ENCODE peak calls at places on chromosome 1, in six cellular contexts. One of them, this sample, is unnamed.
A peak's percentile ranks its signal among the peaks of the same experiment; 100 is the strongest.

GRCh38 chr1:44327679-44328491 is 27.2 kb downstream of the ERI3 start:
- DNase-seq in GM12891: no peak
- DNase-seq in HCT116: peak; percentile 96
- DNase-seq in IMR-90: peak; percentile 100
- DNase-seq in tibial nerve: peak; percentile 95
- DNase-seq in ovary: peak; percentile 75
- DNase-seq in this sample: peak; percentile 91

GRCh38 chr1:156572663-156573018 is 276 bp upstream of the IQGAP3 start:
- DNase-seq in GM12891: no peak
- DNase-seq in HCT116: no peak
- DNase-seq in IMR-90: no peak
- DNase-seq in tibial nerve: no peak
- DNase-seq in ovary: no peak
- DNase-seq in this sample: no peak

GRCh38 chr1:100423832-100424337 is 71.6 kb downstream of the CDC14A start:
- DNase-seq in GM12891: no peak
- DNase-seq in HCT116: no peak
- DNase-seq in IMR-90: no peak
- DNase-seq in tibial nerve: no peak
- DNase-seq in ovary: no peak
- DNase-seq in this sample: no peak

GRCh38 chr1:50710099-50710498 is 250.0 kb downstream of the FAF1 start:
- DNase-seq in GM12891: no peak
- DNase-seq in HCT116: no peak
- DNase-seq in IMR-90: no peak
- DNase-seq in tibial nerve: no peak
- DNase-seq in ovary: no peak
- DNase-seq in this sample: no peak

GRCh38 chr1:155890251-155890650 is 20.9 kb downstream of the RIT1 start:
- DNase-seq in GM12891: no peak
- DNase-seq in HCT116: no peak
- DNase-seq in IMR-90: no peak
- DNase-seq in tibial nerve: no peak
- DNase-seq in ovary: no peak
- DNase-seq in this sample: no peak

GRCh38 chr1:68339505-68339904 is 107.2 kb upstream of the WLS start:
- DNase-seq in GM12891: no peak
- DNase-seq in HCT116: no peak
- DNase-seq in IMR-90: peak; percentile 63
- DNase-seq in tibial nerve: no peak
- DNase-seq in ovary: no peak
- DNase-seq in this sample: no peak

GRCh38 chr1:19762175-19762779 is 37.4 kb downstream of the TMCO4 start:
- DNase-seq in GM12891: peak; percentile 50
- DNase-seq in HCT116: no peak
- DNase-seq in IMR-90: peak; percentile 23
- DNase-seq in tibial nerve: no peak
- DNase-seq in ovary: peak; percentile 13
- DNase-seq in this sample: no peak

GRCh38 chr1:203663820-203664219 is 37.2 kb downstream of the ATP2B4 start:
- DNase-seq in GM12891: no peak
- DNase-seq in HCT116: no peak
- DNase-seq in IMR-90: peak; percentile 61
- DNase-seq in tibial nerve: no peak
- DNase-seq in ovary: no peak
- DNase-seq in this sample: no peak

GRCh38 chr1:40982721-40983120 is 3.2 kb downstream of the CTPS1 start:
- DNase-seq in GM12891: no peak
- DNase-seq in HCT116: no peak
- DNase-seq in IMR-90: no peak
- DNase-seq in tibial nerve: no peak
- DNase-seq in ovary: no peak
- DNase-seq in this sample: no peak

GRCh38 chr1:40984066-40984465 is 4.6 kb downstream of the CTPS1 start:
- DNase-seq in GM12891: no peak
- DNase-seq in HCT116: no peak
- DNase-seq in IMR-90: no peak
- DNase-seq in tibial nerve: no peak
- DNase-seq in ovary: no peak
- DNase-seq in this sample: no peak

GRCh38 chr1:40985875-40986274 is 6.4 kb downstream of the CTPS1 start:
- DNase-seq in GM12891: no peak
- DNase-seq in HCT116: no peak
- DNase-seq in IMR-90: no peak
- DNase-seq in tibial nerve: no peak
- DNase-seq in ovary: no peak
- DNase-seq in this sample: no peak

GRCh38 chr1:40983286-40983685 is 3.8 kb downstream of the CTPS1 start:
- DNase-seq in GM12891: no peak
- DNase-seq in HCT116: no peak
- DNase-seq in IMR-90: no peak
- DNase-seq in tibial nerve: no peak
- DNase-seq in ovary: no peak
- DNase-seq in this sample: no peak

GRCh38 chr1:40984531-40984930 is 5.0 kb downstream of the CTPS1 start:
- DNase-seq in GM12891: no peak
- DNase-seq in HCT116: no peak
- DNase-seq in IMR-90: no peak
- DNase-seq in tibial nerve: no peak
- DNase-seq in ovary: no peak
- DNase-seq in this sample: no peak
- TF ChIP-seq POLR2A in GM12891: no peak
- TF ChIP-seq POLR2A in HCT116: no peak
- TF ChIP-seq POLR2A in IMR-90: no peak
- TF ChIP-seq POLR2A in tibial nerve: no peak
- TF ChIP-seq POLR2A in ovary: no peak
- TF ChIP-seq POLR2A in this sample: no peak

DNA sequence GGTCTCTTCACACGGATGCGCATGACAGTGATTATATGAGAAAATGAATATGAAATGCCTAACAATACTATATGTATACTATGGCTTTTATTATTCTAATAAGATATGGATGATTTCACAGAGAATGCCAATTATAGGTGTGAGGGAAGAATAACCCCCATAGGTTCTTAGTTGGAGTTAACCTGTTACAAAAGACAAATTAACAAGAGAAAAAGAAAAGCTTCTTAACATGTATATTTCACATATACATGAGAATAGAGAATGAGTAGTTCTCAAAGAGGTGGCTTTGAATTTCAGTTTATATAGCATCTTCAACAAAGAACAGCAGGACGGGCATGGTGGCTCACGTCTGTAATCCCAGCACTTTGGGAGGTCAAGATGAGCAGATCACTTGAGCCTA is 24.0 kb upstream of the DMRTB1 start:
- DNase-seq in GM12891: no peak
- DNase-seq in HCT116: no peak
- DNase-seq in IMR-90: no peak
- DNase-seq in tibial nerve: no peak
- DNase-seq in ovary: no peak
- DNase-seq in this sample: no peak
- TF ChIP-seq POLR2A in GM12891: no peak
- TF ChIP-seq POLR2A in HCT116: no peak
- TF ChIP-seq POLR2A in IMR-90: no peak
- TF ChIP-seq POLR2A in tibial nerve: no peak
- TF ChIP-seq POLR2A in ovary: no peak
- TF ChIP-seq POLR2A in this sample: no peak

GRCh38 chr1:32060914-32061313 is 11.8 kb upstream of the TMEM39B start:
- DNase-seq in GM12891: no peak
- DNase-seq in HCT116: no peak
- DNase-seq in IMR-90: no peak
- DNase-seq in tibial nerve: no peak
- DNase-seq in ovary: no peak
- DNase-seq in this sample: no peak

GRCh38 chr1:32066489-32066873 is 6.3 kb upstream of the TMEM39B start:
- DNase-seq in GM12891: no peak
- DNase-seq in HCT116: peak; percentile 48
- DNase-seq in IMR-90: peak; percentile 79
- DNase-seq in tibial nerve: peak; percentile 80
- DNase-seq in ovary: peak; percentile 31
- DNase-seq in this sample: peak; percentile 80

GRCh38 chr1:32068891-32069590 is 3.7 kb upstream of the TMEM39B start:
- DNase-seq in GM12891: no peak
- DNase-seq in HCT116: no peak
- DNase-seq in IMR-90: peak; percentile 62
- DNase-seq in tibial nerve: no peak
- DNase-seq in ovary: no peak
- DNase-seq in this sample: no peak

GRCh38 chr1:32062867-32063230 is 9.9 kb upstream of the TMEM39B start:
- DNase-seq in GM12891: no peak
- DNase-seq in HCT116: no peak
- DNase-seq in IMR-90: peak; percentile 23
- DNase-seq in tibial nerve: no peak
- DNase-seq in ovary: no peak
- DNase-seq in this sample: no peak

DNA sequence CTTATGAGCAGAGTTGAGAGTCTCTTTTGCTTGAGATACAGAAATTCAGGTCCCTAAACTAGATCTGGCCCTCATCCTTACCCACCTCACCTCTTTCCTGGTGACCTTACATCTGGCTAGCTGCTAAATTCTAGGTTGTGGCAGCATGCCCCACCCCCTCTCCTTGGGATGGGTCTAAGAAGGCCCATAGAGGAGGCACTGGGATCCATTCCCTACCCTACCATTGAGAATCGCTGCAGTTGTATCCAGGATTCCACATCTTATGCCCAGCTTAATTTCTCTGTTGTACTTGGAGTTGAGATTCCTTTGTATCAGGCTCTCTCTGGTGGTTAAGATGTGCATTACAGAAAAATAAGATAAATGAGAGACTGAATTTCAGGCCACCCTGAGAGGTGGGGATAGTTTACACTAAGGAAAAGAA is 9.5 kb upstream of the TMEM39B start:
- DNase-seq in GM12891: no peak
- DNase-seq in HCT116: peak; percentile 32
- DNase-seq in IMR-90: peak; percentile 76
- DNase-seq in tibial nerve: no peak
- DNase-seq in ovary: no peak
- DNase-seq in this sample: no peak
- TF ChIP-seq POLR2A in GM12891: no peak
- TF ChIP-seq POLR2A in HCT116: no peak
- TF ChIP-seq POLR2A in IMR-90: no peak
- TF ChIP-seq POLR2A in tibial nerve: no peak
- TF ChIP-seq POLR2A in ovary: no peak
- TF ChIP-seq POLR2A in this sample: no peak

GRCh38 chr1:38805036-38805435 is 54.5 kb downstream of the RRAGC start:
- DNase-seq in GM12891: no peak
- DNase-seq in HCT116: no peak
- DNase-seq in IMR-90: no peak
- DNase-seq in tibial nerve: no peak
- DNase-seq in ovary: no peak
- DNase-seq in this sample: no peak

GRCh38 chr1:38806090-38806489 is 53.5 kb downstream of the RRAGC start:
- DNase-seq in GM12891: no peak
- DNase-seq in HCT116: no peak
- DNase-seq in IMR-90: no peak
- DNase-seq in tibial nerve: no peak
- DNase-seq in ovary: no peak
- DNase-seq in this sample: no peak

GRCh38 chr1:38804062-38804886 is 55.3 kb downstream of the RRAGC start:
- DNase-seq in GM12891: peak; percentile 37
- DNase-seq in HCT116: no peak
- DNase-seq in IMR-90: no peak
- DNase-seq in tibial nerve: no peak
- DNase-seq in ovary: no peak
- DNase-seq in this sample: no peak

GRCh38 chr1:38803647-38804046 is 55.9 kb downstream of the RRAGC start:
- DNase-seq in GM12891: no peak
- DNase-seq in HCT116: no peak
- DNase-seq in IMR-90: peak; percentile 6
- DNase-seq in tibial nerve: no peak
- DNase-seq in ovary: no peak
- DNase-seq in this sample: no peak

GRCh38 chr1:38800720-38801671 is 58.6 kb downstream of the RRAGC start:
- DNase-seq in GM12891: no peak
- DNase-seq in HCT116: no peak
- DNase-seq in IMR-90: no peak
- DNase-seq in tibial nerve: no peak
- DNase-seq in ovary: no peak
- DNase-seq in this sample: no peak
- TF ChIP-seq POLR2A in GM12891: no peak
- TF ChIP-seq POLR2A in HCT116: no peak
- TF ChIP-seq POLR2A in IMR-90: no peak
- TF ChIP-seq POLR2A in tibial nerve: no peak
- TF ChIP-seq POLR2A in ovary: no peak
- TF ChIP-seq POLR2A in this sample: no peak

GRCh38 chr1:167432780-167433179 is 85.5 kb downstream of the CD247 start:
- DNase-seq in GM12891: no peak
- DNase-seq in HCT116: no peak
- DNase-seq in IMR-90: no peak
- DNase-seq in tibial nerve: no peak
- DNase-seq in ovary: no peak
- DNase-seq in this sample: no peak
- TF ChIP-seq POLR2A in GM12891: no peak
- TF ChIP-seq POLR2A in HCT116: no peak
- TF ChIP-seq POLR2A in IMR-90: no peak
- TF ChIP-seq POLR2A in tibial nerve: no peak
- TF ChIP-seq POLR2A in ovary: no peak
- TF ChIP-seq POLR2A in this sample: no peak